ENCODE peak calls at places on chromosome 19, in ten cellular contexts. V, N, A, Y, S, D, G, O, U and F are unnamed samples.

GRCh38 chr19:50486823-50487515 is 10.3 kb upstream of the GARIN5A start:
- DNase-seq in V (no peak), N (no peak), A (no peak), Y (no peak), S (peak), D (peak), G (peak), O (no peak), U (no peak), F (peak)

GRCh38 chr19:16366433-16367268 is 42.0 kb downstream of the KLF2 start:
- DNase-seq in V (no peak), N (no peak), A (no peak), Y (peak), S (no peak), D (no peak), G (no peak), O (peak), U (no peak), F (no peak)

GRCh38 chr19:30014770-30015169 is 72.7 kb downstream of the URI1 start:
- DNase-seq in V (no peak), N (no peak), A (no peak), Y (no peak), S (no peak), D (no peak), G (no peak), O (no peak), U (no peak), F (no peak)

GRCh38 chr19:17671906-17672305 is 16.2 kb downstream of the UNC13A start:
- DNase-seq in V (no peak), N (no peak), A (no peak), Y (no peak), S (no peak), D (peak), G (peak), O (no peak), U (no peak), F (no peak)

GRCh38 chr19:4057913-4058695 is 8.6 kb downstream of the ZBTB7A start:
- DNase-seq in V (peak), N (peak), A (peak), Y (peak), S (peak), D (peak), G (peak), O (peak), U (peak), F (no peak)

GRCh38 chr19:51372649-51373504 is at the start of gene NKG7:
- DNase-seq in V (no peak), N (no peak), A (no peak), Y (no peak), S (no peak), D (no peak), G (no peak), O (peak), U (no peak), F (peak)

GRCh38 chr19:17775245-17775927 is 19.6 kb upstream of the B3GNT3 start:
- DNase-seq in V (no peak), N (no peak), A (no peak), Y (peak), S (peak), D (peak), G (peak), O (peak), U (no peak), F (no peak)

GRCh38 chr19:55452381-55453325 is 8.8 kb downstream of the ISOC2 start:
- DNase-seq in V (no peak), N (peak), A (peak), Y (peak), S (peak), D (peak), G (peak), O (peak), U (peak), F (no peak)

GRCh38 chr19:13983213-13983889 is 22.8 kb downstream of the RFX1 start:
- DNase-seq in V (no peak), N (no peak), A (no peak), Y (no peak), S (no peak), D (no peak), G (no peak), O (peak), U (no peak), F (no peak)

DNA sequence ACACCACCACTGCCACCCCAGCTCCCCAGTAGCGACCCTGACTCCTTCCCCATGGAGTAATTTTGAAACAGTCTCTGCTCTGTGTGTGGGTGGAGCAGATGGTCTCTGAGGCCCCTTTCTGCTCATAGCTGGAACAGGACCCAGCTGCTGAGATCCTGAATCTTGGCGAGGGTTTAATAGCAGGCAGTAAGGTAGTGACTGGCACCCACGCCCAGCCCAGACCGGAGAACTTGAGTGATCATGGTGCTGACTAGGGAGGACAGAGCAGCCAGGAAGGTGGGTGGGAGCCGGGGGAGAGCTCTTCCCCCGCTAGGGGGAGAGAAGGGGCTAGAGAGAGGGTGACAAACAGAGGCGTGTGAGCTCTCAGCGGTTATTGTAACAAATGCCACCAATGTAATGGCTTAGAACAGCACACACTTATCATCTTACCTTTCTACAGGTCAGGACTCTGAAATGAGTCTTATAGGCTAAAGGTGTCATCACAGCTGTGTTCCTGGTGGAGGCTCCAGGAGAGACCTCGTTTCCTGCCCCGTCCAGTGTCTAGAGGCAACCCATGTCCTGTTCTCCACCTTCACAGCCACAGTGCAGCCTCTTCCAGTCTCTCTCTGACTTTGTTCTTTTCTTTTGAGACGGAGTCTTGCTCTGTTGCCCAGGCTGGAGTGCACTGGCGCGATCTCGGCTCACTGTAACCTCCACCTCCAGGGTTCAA is 7.2 kb upstream of the ACER1 start:
- DNase-seq in V (no peak), N (no peak), A (no peak), Y (no peak), S (no peak), D (no peak), G (no peak), O (no peak), U (no peak), F (no peak)
- TF ChIP-seq CTCF in V (no peak), N (no peak), A (no peak), Y (no peak), S (no peak), D (no peak), G (no peak), O (no peak), U (peak), F (no peak)

GRCh38 chr19:46489445-46490272 is 6.0 kb downstream of the PNMA8B start:
- DNase-seq in V (peak), N (peak), A (peak), Y (peak), S (no peak), D (peak), G (peak), O (peak), U (no peak), F (no peak)
- TF ChIP-seq CTCF in V (peak), N (peak), A (peak), Y (peak), S (no peak), D (peak), G (peak), O (no peak), U (peak), F (peak)

DNA sequence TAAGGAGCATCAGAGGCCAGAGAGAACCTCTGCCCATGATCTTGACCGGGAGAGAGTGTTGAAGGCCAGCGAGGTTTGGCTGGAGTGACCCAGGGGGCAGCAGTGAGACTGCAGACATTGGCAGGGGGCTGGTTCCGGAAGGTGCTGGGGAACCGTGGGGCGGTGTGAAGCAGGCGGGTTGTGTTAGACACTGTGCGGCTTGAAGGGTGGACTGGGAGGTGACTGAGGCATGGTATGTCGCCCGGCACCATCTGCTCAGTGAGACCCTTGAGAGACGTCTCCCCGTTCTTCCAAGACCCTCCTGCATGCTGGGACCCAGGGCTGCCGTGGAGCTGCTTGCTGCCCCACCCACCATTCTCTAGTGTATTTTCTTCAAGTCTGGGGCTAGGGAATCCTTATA is 24.6 kb downstream of the CARM1 start:
- DNase-seq in V (no peak), N (no peak), A (no peak), Y (no peak), S (no peak), D (no peak), G (no peak), O (no peak), U (no peak), F (no peak)
- TF ChIP-seq CTCF in V (no peak), N (no peak), A (no peak), Y (no peak), S (no peak), D (peak), G (no peak), O (no peak), U (no peak), F (no peak)

GRCh38 chr19:41303941-41304340 is 6.0 kb upstream of the CCDC97 start:
- DNase-seq in V (no peak), N (no peak), A (no peak), Y (no peak), S (no peak), D (no peak), G (no peak), O (no peak), U (no peak), F (no peak)
- TF ChIP-seq CTCF in V (no peak), N (no peak), A (no peak), Y (no peak), S (no peak), D (no peak), G (no peak), O (no peak), U (no peak), F (no peak)

DNA sequence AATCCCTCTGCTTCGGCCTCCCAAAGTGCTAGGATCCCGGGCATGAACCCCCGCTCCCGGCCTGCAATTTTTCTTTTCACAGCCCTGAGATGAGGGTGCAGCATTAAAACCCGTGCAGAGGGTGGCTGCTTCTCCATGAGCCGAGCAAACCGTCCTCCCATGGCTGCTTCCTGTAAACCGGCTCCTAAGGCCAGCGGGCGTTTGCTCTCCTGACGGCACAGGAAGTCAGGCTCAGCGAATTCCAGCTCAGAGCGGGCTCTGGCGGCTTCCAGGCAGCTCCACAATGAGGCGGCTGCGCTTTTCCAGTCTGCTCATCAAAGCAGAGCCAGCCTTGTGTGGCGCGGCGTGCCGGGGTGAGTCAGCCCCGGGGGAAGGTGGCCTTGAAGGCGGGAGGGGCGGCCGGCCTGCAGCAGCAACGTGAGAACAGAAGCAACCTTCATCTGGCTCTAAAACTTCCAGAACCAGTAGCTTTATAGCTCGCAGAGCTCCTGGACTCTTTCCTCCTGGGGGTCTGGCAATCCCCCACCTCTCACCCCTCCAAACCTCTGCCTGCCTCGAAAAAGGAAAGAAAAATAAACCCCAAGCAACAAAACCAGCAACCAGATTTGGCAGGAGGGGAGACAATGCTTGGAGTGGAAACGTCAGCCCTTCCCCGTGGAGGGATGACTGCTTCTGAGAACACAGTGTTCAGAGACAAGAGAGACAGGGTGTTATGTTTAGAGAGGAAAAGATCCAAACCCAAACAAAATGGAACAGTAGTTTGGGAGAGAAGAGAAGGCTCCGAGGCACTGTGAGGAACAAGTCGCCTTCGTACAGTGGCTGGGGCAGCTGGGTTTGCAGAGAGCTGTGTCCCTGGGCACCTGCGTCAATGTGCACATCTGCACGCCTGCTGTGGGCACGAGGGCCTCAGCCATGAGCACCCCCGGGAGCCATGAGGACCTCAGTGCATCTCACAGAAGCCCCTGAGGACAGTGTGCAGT is 67.8 kb downstream of the GADD45B start:
- DNase-seq in V (peak), N (peak), A (peak), Y (peak), S (peak), D (peak), G (peak), O (peak), U (peak), F (peak)
- TF ChIP-seq CTCF in V (no peak), N (peak), A (peak), Y (peak), S (no peak), D (peak), G (peak), O (no peak), U (peak), F (peak)

GRCh38 chr19:48630289-48631036 is 6.7 kb downstream of the DBP start:
- DNase-seq in V (peak), N (peak), A (peak), Y (peak), S (no peak), D (peak), G (peak), O (peak), U (no peak), F (peak)
- TF ChIP-seq CTCF in V (no peak), N (peak), A (peak), Y (peak), S (no peak), D (no peak), G (peak), O (no peak), U (peak), F (peak)

GRCh38 chr19:41341669-41342490 is 11.8 kb downstream of the TGFB1 start:
- DNase-seq in V (no peak), N (no peak), A (no peak), Y (no peak), S (peak), D (no peak), G (no peak), O (peak), U (no peak), F (no peak)
- TF ChIP-seq CTCF in V (no peak), N (no peak), A (no peak), Y (peak), S (peak), D (no peak), G (no peak), O (no peak), U (no peak), F (no peak)

DNA sequence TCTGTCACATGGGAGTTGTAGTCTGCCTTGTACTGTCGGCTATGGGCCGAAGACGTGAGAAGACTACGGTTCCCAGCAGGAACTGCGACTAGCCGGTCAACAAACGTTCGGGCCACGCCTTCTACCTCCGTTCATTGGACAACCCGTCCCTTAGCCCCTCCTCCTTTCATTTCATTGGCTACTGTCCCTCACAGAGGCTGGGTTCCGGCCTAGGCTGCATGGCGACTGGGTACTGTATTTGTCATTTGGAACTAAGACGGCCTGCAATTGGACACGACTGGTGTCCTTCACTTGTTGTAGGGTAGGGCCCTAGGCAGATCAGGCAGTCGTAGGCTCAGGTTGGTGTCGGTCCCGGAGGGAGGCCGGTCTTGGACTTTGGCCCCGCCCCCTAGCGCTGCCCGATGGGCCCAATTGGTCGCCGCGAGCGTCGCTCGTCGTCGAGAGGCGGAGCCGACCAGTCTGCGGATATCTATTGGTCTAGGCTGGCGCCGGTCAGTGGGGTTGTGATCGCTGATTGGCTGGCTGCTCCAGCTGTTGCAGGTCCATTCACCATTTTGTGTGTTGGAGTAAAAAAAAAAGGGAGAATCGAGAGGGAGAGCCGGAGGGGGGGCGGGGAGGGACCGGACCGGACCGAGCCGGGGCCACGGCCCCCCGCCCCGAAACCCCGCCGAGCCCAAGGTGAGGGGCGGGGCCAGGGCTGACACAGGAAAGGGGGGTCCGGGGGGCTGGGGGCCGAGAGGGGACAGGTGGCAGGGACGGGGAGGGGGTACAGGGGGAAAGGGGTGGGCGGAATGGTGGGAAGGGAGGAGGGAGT is at the start of gene CIC:
- DNase-seq in V (peak), N (peak), A (peak), Y (peak), S (peak), D (peak), G (peak), O (peak), U (peak), F (peak)
- TF ChIP-seq CTCF in V (peak), N (no peak), A (no peak), Y (no peak), S (no peak), D (no peak), G (no peak), O (no peak), U (no peak), F (no peak)

GRCh38 chr19:12899891-12900518 is 9.0 kb downstream of the GCDH start:
- DNase-seq in V (no peak), N (no peak), A (no peak), Y (no peak), S (no peak), D (no peak), G (no peak), O (no peak), U (no peak), F (no peak)
- TF ChIP-seq CTCF in V (no peak), N (no peak), A (no peak), Y (no peak), S (no peak), D (no peak), G (no peak), O (no peak), U (no peak), F (no peak)